ENCODE peak calls at places on chromosomes 13 and 19, in ten cellular contexts. H is left ventricle myocardium inferior, F is ovary, K is heart left ventricle, W is fibroblast of lung, M is tibial artery, L is psoas muscle, N is lower lobe of right lung, T is colonic mucosa, A is breast epithelium. P is an unnamed sample.

GRCh38 chr19:34556500-34556899 is 74.9 kb downstream of the WTIP start:
- DNase-seq in H (no peak), F (no peak), K (no peak), W (no peak), M (no peak), L (no peak), N (no peak), T (no peak), A (no peak), P (no peak)

GRCh38 chr13:80340643-80341097 is 256 bp downstream of the SPRY2 start:
- DNase-seq in H (no peak), F (no peak), K (no peak), W (peak; percentile 76), M (peak; percentile 28), L (no peak), N (peak; percentile 60), T (no peak), A (peak; percentile 25), P (no peak)

GRCh38 chr19:45071969-45072790 is 4.1 kb downstream of the ZNF296 start:
- DNase-seq in H (no peak), F (no peak), K (peak; percentile 56), W (no peak), M (no peak), L (no peak), N (no peak), T (no peak), A (no peak), P (no peak)

GRCh38 chr13:109166807-109167206 is 537.4 kb downstream of the MYO16 start:
- DNase-seq in H (no peak), F (no peak), K (no peak), W (peak; percentile 46), M (no peak), L (no peak), N (no peak), T (no peak), A (no peak), P (no peak)

GRCh38 chr13:113963376-113963775 is 10.5 kb downstream of the C13orf46 start:
- DNase-seq in H (peak; percentile 9), F (no peak), K (peak; percentile 50), W (no peak), M (no peak), L (no peak), N (peak; percentile 14), T (no peak), A (no peak), P (no peak)

GRCh38 chr13:92829930-92830329 is 396.7 kb upstream of the GPC6 start:
- DNase-seq in H (no peak), F (no peak), K (no peak), W (peak; percentile 62), M (no peak), L (no peak), N (no peak), T (no peak), A (no peak), P (no peak)

GRCh38 chr13:28355822-28356371 is 139.0 kb downstream of the FLT1 start:
- DNase-seq in H (no peak), F (no peak), K (no peak), W (no peak), M (no peak), L (no peak), N (no peak), T (no peak), A (no peak), P (no peak)

GRCh38 chr19:1295169-1296012 is 9.7 kb downstream of the EFNA2 start:
- DNase-seq in H (no peak), F (no peak), K (no peak), W (no peak), M (no peak), L (no peak), N (no peak), T (no peak), A (no peak), P (peak; percentile 39)

GRCh38 chr19:12777217-12778019 is 2.1 kb upstream of the HOOK2 start:
- DNase-seq in H (peak; percentile 82), F (peak; percentile 88), K (peak; percentile 91), W (peak; percentile 81), M (peak; percentile 82), L (peak; percentile 84), N (peak; percentile 86), T (peak; percentile 90), A (peak; percentile 71), P (peak; percentile 80)

GRCh38 chr13:112711528-112712265 is 21.9 kb downstream of the ATP11A start:
- DNase-seq in H (peak; percentile 77), F (peak; percentile 92), K (no peak), W (peak; percentile 97), M (peak; percentile 93), L (peak; percentile 83), N (peak; percentile 84), T (peak; percentile 75), A (peak; percentile 74), P (no peak)
- TF ChIP-seq CTCF in H (peak; percentile 35), F (no peak), K (no peak), W (peak; percentile 29), M (no peak), L (peak; percentile 18), N (peak; percentile 28), T (no peak), A (no peak), P (no peak)

GRCh38 chr13:23466144-23467002 is 32.9 kb upstream of the SACS start:
- DNase-seq in H (peak; percentile 64), F (peak; percentile 73), K (peak; percentile 80), W (peak; percentile 88), M (peak; percentile 57), L (peak; percentile 71), N (peak; percentile 73), T (peak; percentile 46), A (peak; percentile 37), P (peak; percentile 51)

GRCh38 chr13:23469901-23470525 is 36.5 kb upstream of the SACS start:
- DNase-seq in H (no peak), F (no peak), K (no peak), W (no peak), M (no peak), L (no peak), N (no peak), T (no peak), A (no peak), P (no peak)

GRCh38 chr13:23467932-23468278 is 34.4 kb upstream of the SACS start:
- DNase-seq in H (no peak), F (no peak), K (no peak), W (no peak), M (no peak), L (no peak), N (no peak), T (no peak), A (no peak), P (no peak)

GRCh38 chr13:23468811-23469210 is 35.3 kb upstream of the SACS start:
- DNase-seq in H (no peak), F (no peak), K (no peak), W (no peak), M (no peak), L (no peak), N (no peak), T (no peak), A (no peak), P (no peak)

GRCh38 chr13:23467048-23467931 is 33.8 kb upstream of the SACS start:
- DNase-seq in H (no peak), F (peak; percentile 20), K (no peak), W (peak; percentile 8), M (no peak), L (no peak), N (no peak), T (no peak), A (no peak), P (no peak)
- H3K27me3 ChIP-seq in H (no peaks in the 10 kb centered on the region), F (no peaks in the 10 kb centered on the region), K (no peaks in the 10 kb centered on the region), W (no peaks in the 10 kb centered on the region), M (no peaks in the 10 kb centered on the region), L (no peaks in the 10 kb centered on the region), N (no peaks in the 10 kb centered on the region), T (no peaks in the 10 kb centered on the region), A (no peaks in the 10 kb centered on the region), P (no peaks in the 10 kb centered on the region)

DNA sequence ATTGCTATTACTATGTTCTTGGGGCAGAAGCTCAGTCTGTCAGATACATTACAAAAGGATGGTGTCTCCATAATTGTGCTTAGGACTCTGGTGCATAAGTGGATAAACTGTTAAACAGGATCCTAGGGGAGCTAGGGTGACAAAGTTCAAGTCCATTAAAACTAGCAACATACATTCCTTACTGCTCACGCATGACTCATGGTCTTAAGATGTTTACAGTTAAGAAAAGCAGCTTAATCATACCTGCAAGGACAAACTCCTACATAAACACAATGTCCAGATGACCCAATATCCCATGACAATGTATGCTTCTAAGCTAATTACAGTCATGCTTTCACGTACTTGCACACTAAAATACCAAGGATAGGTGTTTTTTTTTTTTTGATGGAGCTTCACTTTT is 3.5 kb upstream of the ZNF701 start:
- DNase-seq in H (no peak), F (no peak), K (no peak), W (peak; percentile 55), M (no peak), L (no peak), N (no peak), T (no peak), A (no peak), P (no peak)
- H3K27ac ChIP-seq in H (no peak overlapping the region), F (no peak overlapping the region), K (no peak overlapping the region), W (no peak overlapping the region), M (no peak overlapping the region), L (no peak overlapping the region), N (no peak overlapping the region), T (no peak overlapping the region), A (no peak overlapping the region), P (no peak overlapping the region)

GRCh38 chr19:38320969-38321339 is 1.3 kb downstream of the KCNK6 start:
- DNase-seq in H (no peak), F (no peak), K (no peak), W (no peak), M (no peak), L (no peak), N (no peak), T (no peak), A (no peak), P (no peak)

GRCh38 chr19:38324431-38324830 is 4.8 kb downstream of the KCNK6 start:
- DNase-seq in H (no peak), F (no peak), K (no peak), W (no peak), M (no peak), L (no peak), N (no peak), T (no peak), A (no peak), P (no peak)

GRCh38 chr19:38319421-38320258 is at the start of gene KCNK6:
- DNase-seq in H (peak; percentile 46), F (peak; percentile 73), K (peak; percentile 79), W (peak; percentile 8), M (peak; percentile 41), L (peak; percentile 39), N (peak; percentile 73), T (peak; percentile 90), A (peak; percentile 44), P (peak; percentile 35)

GRCh38 chr19:38323276-38323675 is 3.6 kb downstream of the KCNK6 start:
- DNase-seq in H (no peak), F (no peak), K (no peak), W (no peak), M (no peak), L (no peak), N (no peak), T (no peak), A (no peak), P (no peak)

DNA sequence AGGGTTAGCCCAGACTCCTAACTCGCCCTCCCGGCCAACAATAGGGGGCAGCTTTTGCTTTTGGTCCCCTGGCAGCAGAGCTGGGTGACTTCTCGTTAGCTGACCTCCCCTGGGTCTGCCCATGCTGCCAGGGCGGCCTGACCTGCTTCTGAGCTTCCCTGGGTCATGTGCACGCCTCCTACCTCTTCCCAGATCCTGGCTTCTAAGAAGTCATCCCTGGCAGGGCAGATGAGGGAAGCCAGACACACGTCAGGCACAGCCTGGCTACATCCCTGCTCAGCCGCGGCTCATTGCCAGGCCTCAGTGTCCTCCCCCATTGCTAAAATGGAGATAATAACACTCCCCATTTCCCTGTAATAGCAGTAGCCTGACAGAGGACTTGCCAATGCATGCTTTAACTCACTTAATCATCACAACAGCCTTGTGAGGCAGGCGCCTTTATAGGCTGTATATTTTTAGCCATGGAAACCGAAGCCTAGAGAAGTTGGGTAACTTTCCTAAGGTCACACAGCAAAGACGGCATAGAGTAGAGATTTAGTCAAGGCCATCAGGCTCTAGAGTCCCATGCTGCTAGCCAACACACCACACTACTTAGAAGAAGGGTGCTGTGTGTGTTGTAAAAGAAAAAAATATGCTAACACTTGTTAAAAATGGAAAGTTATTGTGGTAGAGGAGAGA is 2.1 kb downstream of the KCNK6 start:
- DNase-seq in H (peak; percentile 80), F (peak; percentile 90), K (peak; percentile 84), W (peak; percentile 25), M (no peak), L (no peak), N (no peak), T (no peak), A (no peak), P (no peak)
- TF ChIP-seq CTCF in H (no peak), F (no peak), K (no peak), W (no peak), M (no peak), L (no peak), N (no peak), T (no peak), A (no peak), P (no peak)

P was measured in CD4-positive, alpha-beta T cell.